ENCODE peak calls at places on chromosome 12, in five cellular contexts. B is left lung; R is KBM-7; H is foreskin fibroblast; N is activated T-cell treated with anti-CD3 and anti-CD28 coated beads, Interleukin-2, amount 50 U/mL, for 4 hours. S is an unnamed sample.

GRCh38 chr12:96141216-96141944 is 52.8 kb upstream of the ELK3 start:
- DNase-seq in B (no peak), R (no peak), H (peak; percentile 35), N (no peak), S (no peak)

GRCh38 chr12:100504820-100505219 is 31.2 kb downstream of the NR1H4 start:
- DNase-seq in B (no peak), R (no peak), H (no peak), N (no peak), S (no peak)

GRCh38 chr12:69984216-69984615 is 159.2 kb downstream of the MYRFL start:
- DNase-seq in B (no peak), R (no peak), H (peak; percentile 35), N (no peak), S (no peak)

GRCh38 chr12:31562594-31563328 is 28.2 kb downstream of the DENND5B start:
- DNase-seq in B (no peak), R (no peak), H (no peak), N (no peak), S (no peak)

GRCh38 chr12:58433969-58434368 is 486.3 kb downstream of the LRIG3 start:
- DNase-seq in B (no peak), R (no peak), H (peak; percentile 95), N (no peak), S (no peak)

GRCh38 chr12:12506541-12506940 is 56.1 kb downstream of the DUSP16 start:
- DNase-seq in B (peak; percentile 37), R (no peak), H (peak; percentile 37), N (no peak), S (no peak)

GRCh38 chr12:112962561-112962960 is 15.8 kb upstream of the OAS2 start:
- DNase-seq in B (no peak), R (no peak), H (no peak), N (no peak), S (no peak)

GRCh38 chr12:76462668-76463224 is 96.8 kb downstream of the OSBPL8 start:
- DNase-seq in B (no peak), R (no peak), H (no peak), N (no peak), S (no peak)

GRCh38 chr12:119016715-119017114 is 35.4 kb downstream of the SRRM4 start:
- DNase-seq in B (no peak), R (no peak), H (no peak), N (no peak), S (no peak)

GRCh38 chr12:116423053-116423452 is 136.1 kb upstream of the MAP1LC3B2 start:
- DNase-seq in B (no peak), R (no peak), H (peak; percentile 75), N (no peak), S (no peak)

GRCh38 chr12:31620311-31620710 is 29.4 kb upstream of the DENND5B start:
- DNase-seq in B (no peak), R (no peak), H (no peak), N (no peak), S (no peak)

GRCh38 chr12:124749725-124750124 is 113.9 kb downstream of the SCARB1 start:
- DNase-seq in B (no peak), R (no peak), H (no peak), N (no peak), S (no peak)

GRCh38 chr12:95633049-95633545 is 81.8 kb upstream of the USP44 start:
- DNase-seq in B (peak; percentile 55), R (no peak), H (peak; percentile 89), N (no peak), S (no peak)